ENCODE peak calls at places on chromosomes 5 and 9, in seven cellular contexts. One of them, this sample, is unnamed.
A peak's percentile ranks its signal among the peaks of the same experiment; 100 is the strongest.

GRCh38 chr5:172707285-172708182 is 63.5 kb downstream of the DUSP1 start:
- DNase-seq in caudate nucleus: peak; percentile 8
- DNase-seq in SJSA1: peak; percentile 73
- DNase-seq in GM12878: no peak
- DNase-seq in fibroblast of lung: peak; percentile 66
- DNase-seq in effector memory CD4-positive, alpha-beta T cell: no peak
- DNase-seq in transverse colon: no peak
- DNase-seq in this sample: peak; percentile 26

GRCh38 chr9:113787871-113788270 is 88.2 kb upstream of the ZNF618 start:
- DNase-seq in caudate nucleus: no peak
- DNase-seq in SJSA1: no peak
- DNase-seq in GM12878: no peak
- DNase-seq in fibroblast of lung: no peak
- DNase-seq in effector memory CD4-positive, alpha-beta T cell: no peak
- DNase-seq in transverse colon: no peak
- DNase-seq in this sample: no peak

GRCh38 chr5:623531-623930 is 11.4 kb downstream of the CEP72 start:
- DNase-seq in caudate nucleus: peak; percentile 8
- DNase-seq in SJSA1: no peak
- DNase-seq in GM12878: no peak
- DNase-seq in fibroblast of lung: no peak
- DNase-seq in effector memory CD4-positive, alpha-beta T cell: no peak
- DNase-seq in transverse colon: no peak
- DNase-seq in this sample: no peak

GRCh38 chr9:7298123-7298522 is 501.5 kb downstream of the DMAC1 start:
- DNase-seq in caudate nucleus: no peak
- DNase-seq in SJSA1: no peak
- DNase-seq in GM12878: peak; percentile 92
- DNase-seq in fibroblast of lung: no peak
- DNase-seq in effector memory CD4-positive, alpha-beta T cell: no peak
- DNase-seq in transverse colon: no peak
- DNase-seq in this sample: no peak

GRCh38 chr5:159855476-159856157 is 60.7 kb upstream of the ADRA1B start:
- DNase-seq in caudate nucleus: no peak
- DNase-seq in SJSA1: no peak
- DNase-seq in GM12878: no peak
- DNase-seq in fibroblast of lung: peak; percentile 81
- DNase-seq in effector memory CD4-positive, alpha-beta T cell: no peak
- DNase-seq in transverse colon: no peak
- DNase-seq in this sample: no peak

GRCh38 chr5:156647034-156647451 is 203.1 kb upstream of the PPP1R2B start:
- DNase-seq in caudate nucleus: no peak
- DNase-seq in SJSA1: no peak
- DNase-seq in GM12878: no peak
- DNase-seq in fibroblast of lung: peak; percentile 61
- DNase-seq in effector memory CD4-positive, alpha-beta T cell: no peak
- DNase-seq in transverse colon: no peak
- DNase-seq in this sample: no peak

GRCh38 chr9:96888591-96888990 is 34.3 kb upstream of the ZNF782 start:
- DNase-seq in caudate nucleus: no peak
- DNase-seq in SJSA1: no peak
- DNase-seq in GM12878: no peak
- DNase-seq in fibroblast of lung: no peak
- DNase-seq in effector memory CD4-positive, alpha-beta T cell: no peak
- DNase-seq in transverse colon: no peak
- DNase-seq in this sample: no peak

GRCh38 chr9:123269316-123269715 is 930 bp upstream of the STRBP start:
- DNase-seq in caudate nucleus: no peak
- DNase-seq in SJSA1: no peak
- DNase-seq in GM12878: no peak
- DNase-seq in fibroblast of lung: no peak
- DNase-seq in effector memory CD4-positive, alpha-beta T cell: no peak
- DNase-seq in transverse colon: no peak
- DNase-seq in this sample: no peak

GRCh38 chr5:141604318-141604717 is 14.5 kb downstream of the DIAPH1 start:
- DNase-seq in caudate nucleus: no peak
- DNase-seq in SJSA1: peak; percentile 64
- DNase-seq in GM12878: no peak
- DNase-seq in fibroblast of lung: peak; percentile 90
- DNase-seq in effector memory CD4-positive, alpha-beta T cell: no peak
- DNase-seq in transverse colon: peak; percentile 60
- DNase-seq in this sample: no peak

GRCh38 chr9:12681620-12682019 is 11.6 kb upstream of the TYRP1 start:
- DNase-seq in caudate nucleus: no peak
- DNase-seq in SJSA1: no peak
- DNase-seq in GM12878: no peak
- DNase-seq in fibroblast of lung: peak; percentile 81
- DNase-seq in effector memory CD4-positive, alpha-beta T cell: no peak
- DNase-seq in transverse colon: no peak
- DNase-seq in this sample: no peak

GRCh38 chr9:806285-807156 is 35.0 kb upstream of the DMRT1 start:
- DNase-seq in caudate nucleus: no peak
- DNase-seq in SJSA1: peak; percentile 2
- DNase-seq in GM12878: peak; percentile 4
- DNase-seq in fibroblast of lung: peak; percentile 30
- DNase-seq in effector memory CD4-positive, alpha-beta T cell: no peak
- DNase-seq in transverse colon: no peak
- DNase-seq in this sample: no peak

DNA sequence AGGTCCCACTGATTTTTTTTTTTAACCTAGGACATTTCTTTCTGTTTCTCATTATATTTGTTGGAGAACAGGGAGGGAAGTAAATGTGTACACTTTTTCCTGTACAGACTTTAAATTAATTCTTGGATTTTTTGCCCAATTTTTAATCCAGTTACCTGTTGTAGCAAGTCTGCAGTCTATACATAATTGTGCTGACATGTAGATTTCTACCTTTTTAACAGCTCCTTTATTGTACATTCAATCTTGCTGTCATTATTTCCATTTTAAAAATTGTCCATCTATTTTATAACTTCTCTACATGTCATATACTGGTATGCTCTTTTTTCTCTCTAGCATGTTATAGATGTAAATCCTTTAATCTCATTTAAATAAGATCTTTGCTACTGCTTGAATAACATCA is 1838.7 kb upstream of the CDH9 start:
- DNase-seq in caudate nucleus: no peak
- DNase-seq in SJSA1: no peak
- DNase-seq in GM12878: no peak
- DNase-seq in fibroblast of lung: no peak
- DNase-seq in effector memory CD4-positive, alpha-beta T cell: no peak
- DNase-seq in transverse colon: no peak
- DNase-seq in this sample: no peak
- H3K27ac ChIP-seq in caudate nucleus: no peak overlapping the region
- H3K27ac ChIP-seq in SJSA1: no peak overlapping the region
- H3K27ac ChIP-seq in GM12878: no peak overlapping the region
- H3K27ac ChIP-seq in fibroblast of lung: no peak overlapping the region
- H3K27ac ChIP-seq in effector memory CD4-positive, alpha-beta T cell: no peak overlapping the region
- H3K27ac ChIP-seq in transverse colon: no peak overlapping the region
- H3K27ac ChIP-seq in this sample: no peak overlapping the region

GRCh38 chr9:81683214-81683613 is 6.1 kb downstream of the TLE1 start:
- DNase-seq in caudate nucleus: no peak
- DNase-seq in SJSA1: no peak
- DNase-seq in GM12878: no peak
- DNase-seq in fibroblast of lung: no peak
- DNase-seq in effector memory CD4-positive, alpha-beta T cell: no peak
- DNase-seq in transverse colon: no peak
- DNase-seq in this sample: no peak
- H3K27ac ChIP-seq in caudate nucleus: no peak overlapping the region
- H3K27ac ChIP-seq in SJSA1: no peak overlapping the region
- H3K27ac ChIP-seq in GM12878: no peak overlapping the region
- H3K27ac ChIP-seq in fibroblast of lung: no peak overlapping the region
- H3K27ac ChIP-seq in effector memory CD4-positive, alpha-beta T cell: no peak overlapping the region
- H3K27ac ChIP-seq in transverse colon: no peak overlapping the region
- H3K27ac ChIP-seq in this sample: no peak overlapping the region

GRCh38 chr9:126056312-126057021 is 270.2 kb upstream of the MVB12B start:
- DNase-seq in caudate nucleus: no peak
- DNase-seq in SJSA1: no peak
- DNase-seq in GM12878: no peak
- DNase-seq in fibroblast of lung: no peak
- DNase-seq in effector memory CD4-positive, alpha-beta T cell: no peak
- DNase-seq in transverse colon: no peak
- DNase-seq in this sample: no peak

GRCh38 chr9:126057869-126058467 is 268.7 kb upstream of the MVB12B start:
- DNase-seq in caudate nucleus: no peak
- DNase-seq in SJSA1: no peak
- DNase-seq in GM12878: no peak
- DNase-seq in fibroblast of lung: no peak
- DNase-seq in effector memory CD4-positive, alpha-beta T cell: no peak
- DNase-seq in transverse colon: no peak
- DNase-seq in this sample: no peak

GRCh38 chr9:126058631-126059030 is 268.0 kb upstream of the MVB12B start:
- DNase-seq in caudate nucleus: no peak
- DNase-seq in SJSA1: no peak
- DNase-seq in GM12878: no peak
- DNase-seq in fibroblast of lung: no peak
- DNase-seq in effector memory CD4-positive, alpha-beta T cell: no peak
- DNase-seq in transverse colon: no peak
- DNase-seq in this sample: no peak

GRCh38 chr9:126057461-126057860 is 269.2 kb upstream of the MVB12B start:
- DNase-seq in caudate nucleus: no peak
- DNase-seq in SJSA1: no peak
- DNase-seq in GM12878: no peak
- DNase-seq in fibroblast of lung: no peak
- DNase-seq in effector memory CD4-positive, alpha-beta T cell: no peak
- DNase-seq in transverse colon: no peak
- DNase-seq in this sample: no peak

GRCh38 chr9:126057036-126057435 is 269.6 kb upstream of the MVB12B start:
- DNase-seq in caudate nucleus: no peak
- DNase-seq in SJSA1: no peak
- DNase-seq in GM12878: no peak
- DNase-seq in fibroblast of lung: no peak
- DNase-seq in effector memory CD4-positive, alpha-beta T cell: no peak
- DNase-seq in transverse colon: no peak
- DNase-seq in this sample: no peak
- H3K27ac ChIP-seq in caudate nucleus: no peak overlapping the region
- H3K27ac ChIP-seq in SJSA1: no peak overlapping the region
- H3K27ac ChIP-seq in GM12878: no peak overlapping the region
- H3K27ac ChIP-seq in fibroblast of lung: no peak overlapping the region
- H3K27ac ChIP-seq in effector memory CD4-positive, alpha-beta T cell: no peak overlapping the region
- H3K27ac ChIP-seq in transverse colon: no peak overlapping the region
- H3K27ac ChIP-seq in this sample: no peak overlapping the region

GRCh38 chr5:67267522-67268232 is 71.1 kb upstream of the CD180 start:
- DNase-seq in caudate nucleus: peak; percentile 62
- DNase-seq in SJSA1: no peak
- DNase-seq in GM12878: no peak
- DNase-seq in fibroblast of lung: no peak
- DNase-seq in effector memory CD4-positive, alpha-beta T cell: no peak
- DNase-seq in transverse colon: peak; percentile 12
- DNase-seq in this sample: no peak

GRCh38 chr5:67268233-67269011 is 71.8 kb upstream of the CD180 start:
- DNase-seq in caudate nucleus: peak; percentile 88
- DNase-seq in SJSA1: peak; percentile 76
- DNase-seq in GM12878: no peak
- DNase-seq in fibroblast of lung: peak; percentile 91
- DNase-seq in effector memory CD4-positive, alpha-beta T cell: no peak
- DNase-seq in transverse colon: peak; percentile 75
- DNase-seq in this sample: peak; percentile 39

GRCh38 chr5:67266654-67267350 is 70.2 kb upstream of the CD180 start:
- DNase-seq in caudate nucleus: no peak
- DNase-seq in SJSA1: no peak
- DNase-seq in GM12878: no peak
- DNase-seq in fibroblast of lung: no peak
- DNase-seq in effector memory CD4-positive, alpha-beta T cell: no peak
- DNase-seq in transverse colon: no peak
- DNase-seq in this sample: no peak

GRCh38 chr5:67272453-67273130 is 76.0 kb upstream of the CD180 start:
- DNase-seq in caudate nucleus: no peak
- DNase-seq in SJSA1: peak; percentile 69
- DNase-seq in GM12878: no peak
- DNase-seq in fibroblast of lung: no peak
- DNase-seq in effector memory CD4-positive, alpha-beta T cell: no peak
- DNase-seq in transverse colon: no peak
- DNase-seq in this sample: no peak
- H3K27ac ChIP-seq in caudate nucleus: peak overlapping the region; percentile 64
- H3K27ac ChIP-seq in SJSA1: peak overlapping the region; percentile 59
- H3K27ac ChIP-seq in GM12878: no peak overlapping the region
- H3K27ac ChIP-seq in fibroblast of lung: no peak overlapping the region
- H3K27ac ChIP-seq in effector memory CD4-positive, alpha-beta T cell: no peak overlapping the region
- H3K27ac ChIP-seq in transverse colon: peak overlapping the region; percentile 33
- H3K27ac ChIP-seq in this sample: peak overlapping the region; percentile 50

DNA sequence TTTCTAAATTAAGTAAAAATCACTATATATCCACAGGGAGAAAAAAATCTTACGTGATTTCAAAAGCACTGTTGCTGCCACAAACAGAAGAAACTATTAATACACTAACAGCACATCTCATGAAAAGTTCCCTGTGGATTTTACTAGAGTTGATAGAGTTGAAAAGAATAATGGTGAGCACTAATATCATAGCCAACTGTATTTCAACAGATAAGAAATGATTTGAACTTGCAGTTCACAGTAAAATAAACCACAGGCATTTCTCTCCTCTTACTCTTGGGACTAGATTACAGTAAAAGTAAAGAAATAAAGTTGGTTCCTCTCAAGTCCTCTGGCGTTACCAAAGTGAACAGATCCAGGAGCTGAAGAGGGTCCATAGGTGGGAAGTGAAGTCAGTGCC is 27.9 kb downstream of the AGTPBP1 start:
- DNase-seq in caudate nucleus: no peak
- DNase-seq in SJSA1: no peak
- DNase-seq in GM12878: no peak
- DNase-seq in fibroblast of lung: peak; percentile 41
- DNase-seq in effector memory CD4-positive, alpha-beta T cell: no peak
- DNase-seq in transverse colon: no peak
- DNase-seq in this sample: no peak
- H3K27ac ChIP-seq in caudate nucleus: no peak overlapping the region
- H3K27ac ChIP-seq in SJSA1: no peak overlapping the region
- H3K27ac ChIP-seq in GM12878: no peak overlapping the region
- H3K27ac ChIP-seq in fibroblast of lung: no peak overlapping the region
- H3K27ac ChIP-seq in effector memory CD4-positive, alpha-beta T cell: no peak overlapping the region
- H3K27ac ChIP-seq in transverse colon: no peak overlapping the region
- H3K27ac ChIP-seq in this sample: no peak overlapping the region

DNA sequence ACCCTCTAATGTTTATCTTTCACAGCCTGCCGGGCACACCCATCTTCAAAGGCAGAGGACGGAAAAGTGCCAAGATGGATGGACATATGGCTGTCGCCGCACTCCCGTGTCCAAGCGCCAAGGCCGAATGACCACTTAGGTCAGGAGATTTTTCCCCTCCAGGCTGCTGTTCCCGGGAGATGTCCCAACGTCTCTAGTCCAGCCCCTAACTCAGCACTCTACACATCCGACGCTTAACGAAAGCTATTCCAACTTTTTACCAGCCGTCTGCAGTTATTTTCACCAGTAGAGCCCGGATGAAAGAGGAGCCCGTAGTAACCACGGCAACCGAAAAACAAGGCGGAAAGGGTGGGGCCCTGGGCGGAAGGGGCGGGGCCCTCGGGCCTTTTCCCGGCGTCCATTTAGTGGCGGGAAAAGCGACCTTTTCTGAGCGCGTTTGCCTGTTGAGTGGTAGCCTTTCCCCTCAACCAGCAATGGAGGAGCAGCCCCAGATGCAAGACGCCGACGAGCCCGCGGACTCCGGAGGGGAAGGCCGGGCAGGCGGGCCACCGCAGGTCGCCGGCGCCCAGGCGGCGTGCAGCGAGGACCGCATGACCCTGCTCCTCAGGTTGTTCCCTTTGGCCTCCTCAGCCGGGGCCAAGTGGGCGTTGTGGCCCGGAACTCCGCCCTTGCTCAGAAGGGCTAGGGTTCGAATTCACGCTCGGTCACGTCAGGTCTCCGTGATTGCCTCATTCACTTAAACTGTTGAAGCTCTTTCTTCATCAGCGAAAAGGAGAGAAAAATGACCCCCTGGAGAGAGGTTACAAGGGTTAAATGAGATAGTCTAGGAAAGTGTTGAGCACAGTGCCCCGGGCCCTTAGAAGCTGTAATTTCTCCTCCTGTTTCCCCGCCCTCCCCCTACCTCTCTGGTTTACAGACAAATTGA is at the start of gene CENPH:
- DNase-seq in caudate nucleus: peak; percentile 89
- DNase-seq in SJSA1: peak; percentile 95
- DNase-seq in GM12878: peak; percentile 63
- DNase-seq in fibroblast of lung: peak; percentile 85
- DNase-seq in effector memory CD4-positive, alpha-beta T cell: peak; percentile 87
- DNase-seq in transverse colon: peak; percentile 93
- DNase-seq in this sample: peak; percentile 84
- H3K27ac ChIP-seq in caudate nucleus: peak within 1 kb of the TSS; percentile 48
- H3K27ac ChIP-seq in SJSA1: peak within 1 kb of the TSS; percentile 94
- H3K27ac ChIP-seq in GM12878: peak within 1 kb of the TSS; percentile 85
- H3K27ac ChIP-seq in fibroblast of lung: peak within 1 kb of the TSS; percentile 80
- H3K27ac ChIP-seq in effector memory CD4-positive, alpha-beta T cell: peak within 1 kb of the TSS; percentile 73
- H3K27ac ChIP-seq in transverse colon: peak within 1 kb of the TSS; percentile 89
- H3K27ac ChIP-seq in this sample: peak within 1 kb of the TSS; percentile 74